ENCODE peak calls at places on chromosomes 16 and 17, in six cellular contexts. Z is esophagus muscularis mucosa, M is kidney, K is breast epithelium, T is choroid plexus epithelial cell, S is PC-3. G is an unnamed sample.

GRCh38 chr16:22816475-22816874 is 2.5 kb downstream of the HS3ST2 start:
- DNase-seq in Z (no peak), K (no peak), T (no peak), S (peak; percentile 66), M (no peak), G (peak; percentile 75)

GRCh38 chr17:47274319-47275069 is 20.9 kb downstream of the ITGB3 start:
- DNase-seq in M (no peak), T (no peak), Z (no peak), K (no peak), S (no peak), G (no peak)

GRCh38 chr16:87393680-87394055 is 1.5 kb downstream of the MAP1LC3B start:
- DNase-seq in S (no peak), T (no peak), M (no peak), Z (no peak), K (no peak), G (no peak)

GRCh38 chr17:40355123-40355803 is 9.3 kb downstream of the GJD3 start:
- DNase-seq in Z (no peak), M (peak; percentile 90), T (peak; percentile 66), S (peak; percentile 45), K (peak; percentile 63), G (peak; percentile 52)

GRCh38 chr17:68462381-68463210 is 5.3 kb upstream of the WIPI1 start:
- DNase-seq in K (peak; percentile 52), T (peak; percentile 91), Z (no peak), M (no peak), S (peak; percentile 96), G (peak; percentile 92)

GRCh38 chr16:88979616-88980015 is 2.6 kb upstream of the CBFA2T3 start:
- DNase-seq in T (no peak), S (no peak), Z (no peak), M (no peak), K (no peak), G (no peak)

GRCh38 chr17:49995055-49995738 is at the start of gene DLX3:
- DNase-seq in K (peak; percentile 84), M (peak; percentile 93), Z (no peak), S (peak; percentile 91), T (peak; percentile 65), G (peak; percentile 89)

GRCh38 chr17:3798273-3799180 is 2.5 kb downstream of the ITGAE start:
- DNase-seq in S (peak; percentile 13), M (no peak), K (no peak), T (no peak), Z (no peak), G (no peak)

GRCh38 chr17:75250009-75250471 is 11.4 kb downstream of the GGA3 start:
- DNase-seq in Z (no peak), K (no peak), S (no peak), M (no peak), T (peak; percentile 70), G (peak; percentile 70)

GRCh38 chr17:55734128-55734781 is 11.6 kb upstream of the TMEM100 start:
- DNase-seq in M (no peak), K (no peak), T (peak; percentile 33), S (peak; percentile 45), Z (no peak), G (peak; percentile 71)

GRCh38 chr16:85555549-85556455 is 57.3 kb upstream of the GSE1 start:
- DNase-seq in M (no peak), S (no peak), Z (no peak), T (peak; percentile 26), K (no peak), G (no peak)

GRCh38 chr16:48918520-48919258 is 308.7 kb upstream of the N4BP1 start:
- DNase-seq in K (no peak), S (peak; percentile 61), Z (no peak), M (no peak), T (no peak), G (peak; percentile 70)

GRCh38 chr16:72961115-72961832 is 86.7 kb downstream of the ZFHX3 start:
- DNase-seq in T (peak; percentile 52), S (peak; percentile 25), K (no peak), Z (no peak), M (no peak), G (no peak)
- TF ChIP-seq CTCF in T (peak; percentile 69), S (peak; percentile 59), K (no peak), Z (no peak), M (peak; percentile 31), G (peak; percentile 26)

GRCh38 chr17:74237321-74237720 is 23.9 kb downstream of the TTYH2 start:
- DNase-seq in T (no peak), S (no peak), K (no peak), Z (no peak), M (no peak), G (no peak)

GRCh38 chr17:74231846-74232713 is 18.7 kb downstream of the TTYH2 start:
- DNase-seq in K (no peak), Z (no peak), M (no peak), S (no peak), T (no peak), G (no peak)

GRCh38 chr17:74234482-74234881 is 21.1 kb downstream of the TTYH2 start:
- DNase-seq in Z (no peak), S (no peak), K (no peak), M (no peak), T (no peak), G (no peak)

GRCh38 chr17:74233937-74234336 is 20.6 kb downstream of the TTYH2 start:
- DNase-seq in K (no peak), S (no peak), T (no peak), Z (no peak), M (no peak), G (no peak)

DNA sequence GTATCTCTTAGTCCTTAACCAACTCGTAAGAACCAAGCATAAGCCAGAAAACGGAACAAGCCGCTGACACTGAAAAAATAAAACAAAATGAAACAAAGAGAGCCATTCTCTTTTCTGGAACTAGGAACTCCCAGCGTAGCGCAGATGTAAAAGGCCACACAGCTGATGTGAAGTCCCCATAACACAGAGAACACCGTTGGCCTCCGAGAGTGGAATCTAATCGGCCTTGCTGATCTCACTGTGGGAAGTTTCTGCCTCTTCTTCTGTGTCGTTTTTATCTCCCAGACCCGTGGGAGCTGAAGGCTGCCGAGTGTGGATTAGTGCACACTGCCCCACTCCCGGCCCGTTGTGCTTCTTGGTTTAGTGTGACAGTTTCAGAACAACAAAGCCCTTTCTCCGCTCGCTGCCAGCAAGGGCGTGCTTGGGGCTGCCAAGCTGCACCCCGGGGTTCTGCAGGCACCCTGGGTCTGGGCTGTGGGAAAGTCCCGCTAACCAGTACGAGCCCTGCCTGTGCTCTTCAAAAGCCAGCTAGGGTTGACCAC is 21.7 kb downstream of the TTYH2 start:
- DNase-seq in Z (no peak), M (no peak), S (no peak), K (no peak), T (no peak), G (no peak)
- H3K4me3 ChIP-seq in Z (no peak overlapping the region), M (no peak overlapping the region), S (no peak overlapping the region), K (peak overlapping the region; percentile 43), T (no peak overlapping the region), G (no peak overlapping the region)

GRCh38 chr17:60278237-60278636 is 113.7 kb downstream of the USP32 start:
- DNase-seq in T (no peak), K (no peak), S (no peak), M (no peak), Z (no peak), G (no peak)
- TF ChIP-seq CTCF in T (no peak), K (no peak), S (no peak), M (no peak), Z (no peak), G (no peak)

GRCh38 chr17:7703584-7704574 is 1.1 kb upstream of the EFNB3 start:
- DNase-seq in M (peak; percentile 86), T (peak; percentile 72), S (no peak), K (peak; percentile 52), Z (no peak), G (peak; percentile 69)

GRCh38 chr17:7706631-7707354 is 1.8 kb downstream of the EFNB3 start:
- DNase-seq in Z (no peak), T (no peak), K (no peak), S (no peak), M (no peak), G (no peak)

GRCh38 chr17:7702776-7703175 is 2.2 kb upstream of the EFNB3 start:
- DNase-seq in S (no peak), T (no peak), Z (no peak), M (no peak), K (no peak), G (no peak)

GRCh38 chr17:7705269-7706255 is 560 bp downstream of the EFNB3 start:
- DNase-seq in S (no peak), K (no peak), Z (no peak), M (no peak), T (no peak), G (no peak)

DNA sequence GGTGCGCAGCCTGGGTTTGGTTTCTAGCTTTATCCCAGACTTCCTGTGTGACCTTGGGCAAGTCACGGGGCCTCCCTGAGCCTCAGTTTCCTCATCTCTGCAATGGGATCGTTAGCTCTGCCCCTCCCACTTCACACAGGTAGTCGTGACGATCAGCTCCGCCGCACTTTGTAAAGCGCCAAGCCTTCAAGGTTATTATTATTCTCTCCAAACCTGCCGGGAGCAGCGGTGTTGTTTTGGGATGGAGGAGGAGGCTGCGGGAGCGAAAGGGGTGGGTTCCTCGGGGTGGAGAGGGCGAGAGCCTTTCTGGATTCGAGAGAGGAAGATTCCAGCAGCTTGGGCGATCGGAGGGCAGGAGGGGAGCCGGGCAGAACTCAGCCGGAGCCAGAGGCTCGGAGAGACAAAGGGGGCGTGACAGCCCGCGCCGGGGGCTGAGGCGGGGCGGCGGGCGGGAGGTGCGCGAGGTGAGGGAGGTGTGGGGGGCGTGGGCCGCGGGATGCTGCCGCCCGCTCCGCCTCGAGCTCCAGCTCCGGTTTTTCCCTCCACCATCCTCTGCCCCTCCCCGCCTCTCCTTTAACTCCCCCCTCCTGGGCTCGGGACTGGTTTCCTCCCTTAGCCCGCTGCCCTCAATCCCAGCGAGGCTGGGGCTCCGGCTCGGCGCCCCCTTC is at the start of gene EFNB3:
- DNase-seq in S (peak; percentile 39), T (peak; percentile 9), M (peak; percentile 78), K (no peak), Z (no peak), G (peak; percentile 47)
- H3K4me3 ChIP-seq in S (peak within 1 kb of the TSS; percentile 70), T (peak within 1 kb of the TSS; percentile 36), M (peak within 1 kb of the TSS; percentile 14), K (peak within 1 kb of the TSS; percentile 81), Z (peak within 1 kb of the TSS; percentile 42), G (peak within 1 kb of the TSS; percentile 46)

GRCh38 chr16:81784042-81784785 is 5.1 kb downstream of the PLCG2 start:
- DNase-seq in Z (no peak), T (no peak), M (no peak), S (no peak), K (no peak), G (no peak)
- TF ChIP-seq CTCF in Z (no peak), T (no peak), M (no peak), S (no peak), K (no peak), G (no peak)

GRCh38 chr17:77204531-77204930 is 63.8 kb downstream of the SEC14L1 start:
- DNase-seq in M (no peak), S (no peak), K (no peak), T (no peak), Z (no peak), G (no peak)
- H3K4me3 ChIP-seq in M (no peak overlapping the region), S (no peak overlapping the region), K (no peak overlapping the region), T (no peak overlapping the region), Z (no peak overlapping the region), G (no peak overlapping the region)

GRCh38 chr16:55055262-55055661 is 124.6 kb downstream of the IRX5 start:
- DNase-seq in K (no peak), Z (no peak), M (no peak), T (no peak), S (no peak), G (no peak)
- TF ChIP-seq CTCF in K (no peak), Z (no peak), M (no peak), T (no peak), S (no peak), G (no peak)

GRCh38 chr17:81667754-81668153 is 1.2 kb downstream of the CCDC137 start:
- DNase-seq in K (no peak), S (peak; percentile 50), M (no peak), T (no peak), Z (no peak), G (peak; percentile 77)
- H3K4me3 ChIP-seq in K (peak overlapping the region; percentile 78), S (peak overlapping the region; percentile 93), M (no peak overlapping the region), T (no peak overlapping the region), Z (peak overlapping the region; percentile 94), G (peak overlapping the region; percentile 44)